ENCODE peak calls at places on chromosome 14, in four cellular contexts. G, P, I and R are unnamed samples.

GRCh38 chr14:99410019-99410418 is 70.6 kb downstream of the SETD3 start:
- DNase-seq in G (no peak), I (no peak), P (no peak), R (no peak)

GRCh38 chr14:91898256-91898843 is 31.0 kb upstream of the TC2N start:
- DNase-seq in G (peak), P (no peak), I (no peak), R (no peak)

GRCh38 chr14:69693145-69693544 is 73.8 kb upstream of the SRSF5 start:
- DNase-seq in G (no peak), I (peak), P (no peak), R (no peak)

GRCh38 chr14:37202265-37202664 is 4.5 kb downstream of the MIPOL1 start:
- DNase-seq in I (peak), G (peak), P (no peak), R (no peak)

GRCh38 chr14:55764784-55765183 is 184.8 kb downstream of the KTN1 start:
- DNase-seq in P (no peak), G (no peak), I (no peak), R (no peak)

GRCh38 chr14:66443158-66443695 is 42.9 kb upstream of the CCDC196 start:
- DNase-seq in G (peak), P (no peak), I (peak), R (no peak)

GRCh38 chr14:28813810-28814209 is 47.2 kb downstream of the FOXG1 start:
- DNase-seq in G (peak), P (no peak), I (peak), R (no peak)

GRCh38 chr14:48111151-48111550 is 435.7 kb upstream of the MDGA2 start:
- DNase-seq in G (no peak), I (no peak), P (no peak), R (no peak)

GRCh38 chr14:25097120-25097519 is 47.2 kb upstream of the STXBP6 start:
- DNase-seq in P (no peak), G (no peak), I (no peak), R (no peak)

GRCh38 chr14:79278798-79279644 is 932.3 kb downstream of the DIO2 start:
- DNase-seq in I (peak), G (peak), P (no peak), R (no peak)

GRCh38 chr14:60738843-60739508 is 4.4 kb downstream of the MNAT1 start:
- DNase-seq in I (no peak), P (no peak), G (no peak), R (no peak)

GRCh38 chr14:24483604-24484252 is 24.3 kb downstream of the CMA1 start:
- DNase-seq in G (no peak), I (peak), P (no peak), R (no peak)

GRCh38 chr14:77128414-77128891 is 13.1 kb downstream of the ZDHHC22 start:
- DNase-seq in P (peak), I (peak), G (no peak), R (no peak)

GRCh38 chr14:102050625-102051024 is 36.2 kb downstream of the HSP90AA1 start:
- DNase-seq in I (peak), P (no peak), G (peak), R (no peak)

GRCh38 chr14:36057452-36058142 is 118.9 kb downstream of the PTCSC3 start:
- DNase-seq in I (no peak), P (peak), G (peak), R (peak)

GRCh38 chr14:103561381-103562134 is 899 bp downstream of the BAG5 start:
- DNase-seq in G (peak), P (no peak), I (peak), R (peak)

GRCh38 chr14:103563089-103563620 is 395 bp downstream of the COA8 start:
- DNase-seq in G (no peak), P (peak), I (no peak), R (no peak)

GRCh38 chr14:103558071-103558882 is 4.2 kb downstream of the BAG5 start:
- DNase-seq in P (no peak), I (peak), G (peak), R (no peak)

GRCh38 chr14:103562135-103562384 is 397 bp downstream of the BAG5 start:
- DNase-seq in G (no peak), I (peak), P (no peak), R (no peak)

DNA sequence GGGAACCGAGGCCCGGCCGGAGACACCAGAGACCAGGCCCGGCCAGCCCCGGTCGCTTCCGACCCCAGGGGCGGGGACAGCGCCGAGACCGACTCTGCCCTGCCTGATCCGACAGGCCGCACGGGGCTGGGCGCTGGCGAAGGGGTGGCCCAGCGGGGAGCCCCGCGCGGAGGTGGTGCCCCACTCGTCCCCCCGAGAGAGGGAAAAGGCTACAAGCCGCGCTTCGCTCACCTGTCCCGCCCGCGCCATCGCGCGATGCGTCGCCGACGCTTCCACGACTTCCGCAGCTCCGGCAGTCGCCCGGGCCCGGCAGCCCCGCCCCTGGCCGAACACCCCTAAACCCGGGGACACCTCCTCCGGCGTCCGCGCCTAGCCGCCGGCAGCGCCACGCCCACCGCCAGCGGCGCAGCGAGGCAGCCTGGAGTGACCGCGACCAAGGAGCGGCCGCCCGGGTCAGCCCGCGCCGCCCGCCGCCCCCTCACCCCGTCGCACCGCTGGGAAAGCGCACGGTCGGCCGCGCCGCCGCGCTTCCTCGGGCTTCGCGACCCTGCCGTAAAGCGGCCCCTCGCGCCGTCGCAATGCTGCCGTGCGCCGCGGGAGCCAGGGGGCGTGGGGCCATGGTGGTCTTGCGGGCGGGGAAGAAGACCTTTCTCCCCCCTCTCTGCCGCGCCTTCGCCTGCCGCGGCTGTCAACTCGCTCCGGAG is at the start of the genes BAG5 and COA8:
- DNase-seq in P (peak), I (peak), G (peak), R (peak)
- TF ChIP-seq CTCF in P (no peak), I (no peak), G (no peak), R (no peak)

DNA sequence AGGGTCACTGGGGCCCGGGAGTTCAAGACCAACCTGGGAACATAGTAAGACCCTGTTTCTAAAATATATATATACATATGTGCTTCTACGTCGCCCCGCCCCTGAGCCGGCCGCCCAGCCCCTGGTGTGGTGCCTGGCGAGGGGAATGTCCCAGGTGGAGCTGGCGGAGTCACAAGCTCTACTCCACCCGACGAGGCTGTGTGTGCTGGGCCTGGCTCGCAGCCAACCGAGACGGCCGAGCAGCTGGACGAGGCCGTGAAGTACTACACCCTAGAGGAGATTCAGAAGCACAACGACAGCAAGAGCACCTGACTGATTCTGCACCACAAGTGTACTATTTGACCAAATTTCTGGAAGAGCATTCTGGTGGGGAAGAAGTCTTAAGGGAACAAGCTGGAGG is 22.1 kb upstream of the ITPK1 start:
- DNase-seq in G (no peak), P (no peak), I (no peak), R (peak)
- TF ChIP-seq CTCF in G (no peak), P (peak), I (no peak), R (no peak)

DNA sequence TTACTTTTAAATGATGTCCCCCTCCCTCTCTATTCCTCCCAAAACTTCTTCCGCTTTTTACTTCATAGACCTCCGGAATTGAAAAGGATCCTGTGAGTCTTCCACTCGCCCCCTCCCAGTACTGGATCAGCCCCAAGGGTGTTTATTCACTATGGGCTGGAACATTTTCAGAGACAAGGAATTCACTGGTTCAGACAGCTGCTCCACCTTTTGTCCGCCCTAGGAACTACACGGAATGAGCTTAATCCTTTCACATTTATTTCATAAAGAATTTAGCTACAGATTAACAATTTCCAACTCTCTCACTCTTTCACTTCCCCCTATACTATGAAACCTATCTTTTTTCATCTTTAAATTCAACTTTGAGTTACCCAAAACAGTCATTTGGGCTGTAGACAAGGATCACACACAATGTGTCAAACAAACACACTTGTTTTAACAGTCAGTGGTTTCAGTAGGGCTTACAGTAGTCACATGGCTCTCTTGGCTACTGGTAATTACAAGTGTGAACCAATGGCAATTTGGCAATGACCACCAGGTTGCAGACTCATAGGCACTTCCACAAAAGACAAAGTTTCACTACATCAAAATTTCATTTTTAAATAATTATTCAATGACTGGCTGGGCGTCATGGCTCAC is 20.6 kb downstream of the CNIH1 start:
- DNase-seq in P (peak), G (peak), I (peak), R (peak)
- TF ChIP-seq CTCF in P (peak), G (peak), I (peak), R (peak)

GRCh38 chr14:74843653-74844052 is 32.3 kb downstream of the PROX2 start:
- DNase-seq in G (peak), I (peak), P (no peak), R (no peak)
- TF ChIP-seq CTCF in G (no peak), I (peak), P (no peak), R (no peak)